ENCODE peak calls at places on chromosomes 11 and 22, in seven cellular contexts. X is HCT116, V is hepatocyte, A is PC-3, L is OCI-LY7, N is MM.1S, U is GM23338. Y is an unnamed sample. For H3K9me2, the result is how much of the 10 kb centered on the place peaks cover.

GRCh38 chr11:47846998-47847397 is 1.2 kb downstream of the NUP160 start:
- DNase-seq in X (no peak), V (no peak), A (no peak), L (no peak), N (no peak), U (no peak), Y (no peak)

GRCh38 chr22:20624161-20624616 is 116.8 kb downstream of the MED15 start:
- DNase-seq in X (no peak), V (no peak), A (peak), L (no peak), N (no peak), U (no peak), Y (peak)

GRCh38 chr11:9158898-9159391 is 67.5 kb upstream of the SCUBE2 start:
- DNase-seq in X (no peak), V (no peak), A (peak), L (no peak), N (no peak), U (no peak), Y (peak)

GRCh38 chr11:94725071-94725470 is 43.1 kb upstream of the AMOTL1 start:
- DNase-seq in X (no peak), V (no peak), A (no peak), L (no peak), N (no peak), U (no peak), Y (no peak)

GRCh38 chr11:106456651-106457050 is 379.2 kb downstream of the AASDHPPT start:
- DNase-seq in X (no peak), V (no peak), A (peak), L (no peak), N (no peak), U (peak), Y (peak)

GRCh38 chr22:22520020-22520656 is at the start of gene ZNF280A:
- DNase-seq in X (peak), V (peak), A (no peak), L (no peak), N (no peak), U (peak), Y (peak)

GRCh38 chr22:40855104-40855959 is 1.1 kb downstream of the ST13 start:
- DNase-seq in X (no peak), V (peak), A (no peak), L (no peak), N (no peak), U (no peak), Y (peak)

GRCh38 chr11:27456802-27457329 is 15.7 kb downstream of the LGR4 start:
- DNase-seq in X (no peak), V (no peak), A (peak), L (no peak), N (no peak), U (no peak), Y (no peak)

GRCh38 chr11:63560506-63561179 is 2.5 kb downstream of the PLAAT2 start:
- DNase-seq in X (no peak), V (no peak), A (peak), L (no peak), N (no peak), U (no peak), Y (no peak)

GRCh38 chr11:130876100-130876499 is 40.2 kb downstream of the SNX19 start:
- DNase-seq in X (no peak), V (no peak), A (no peak), L (no peak), N (no peak), U (no peak), Y (no peak)

GRCh38 chr11:110131386-110132123 is 38.4 kb downstream of the ZC3H12C start:
- DNase-seq in X (no peak), V (no peak), A (no peak), L (no peak), N (no peak), U (peak), Y (no peak)

GRCh38 chr11:110126936-110127335 is 33.7 kb downstream of the ZC3H12C start:
- DNase-seq in X (no peak), V (no peak), A (no peak), L (no peak), N (no peak), U (no peak), Y (no peak)

GRCh38 chr11:110125632-110126031 is 32.4 kb downstream of the ZC3H12C start:
- DNase-seq in X (no peak), V (peak), A (no peak), L (no peak), N (peak), U (no peak), Y (peak)

GRCh38 chr11:110130642-110131238 is 37.5 kb downstream of the ZC3H12C start:
- DNase-seq in X (no peak), V (peak), A (no peak), L (no peak), N (no peak), U (peak), Y (no peak)

DNA sequence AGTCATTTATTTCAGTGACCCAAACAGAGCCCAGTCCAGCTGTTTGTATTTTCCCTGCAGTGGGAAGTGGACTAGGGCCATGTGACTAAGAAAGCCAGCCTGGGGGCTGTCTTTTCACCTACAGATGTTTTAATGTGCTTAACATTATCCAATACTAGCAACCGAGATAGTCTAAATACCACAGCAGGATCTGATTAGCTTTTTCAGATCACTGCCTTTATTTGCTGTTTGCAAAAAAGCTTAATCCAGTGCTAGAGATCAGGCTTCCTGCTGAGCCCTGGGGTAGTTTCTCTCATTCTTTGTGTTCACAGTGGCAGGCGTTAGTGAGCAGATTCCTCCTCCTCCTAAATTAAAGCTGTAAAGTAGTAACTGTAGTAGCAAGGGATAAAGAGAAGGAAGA is 35.0 kb downstream of the ZC3H12C start:
- DNase-seq in X (no peak), V (no peak), A (no peak), L (no peak), N (no peak), U (peak), Y (peak)
- TF ChIP-seq EZH2phosphoT487 in X (no peak), V (no peak), A (no peak), L (no peak), N (no peak), U (no peak), Y (no peak)

DNA sequence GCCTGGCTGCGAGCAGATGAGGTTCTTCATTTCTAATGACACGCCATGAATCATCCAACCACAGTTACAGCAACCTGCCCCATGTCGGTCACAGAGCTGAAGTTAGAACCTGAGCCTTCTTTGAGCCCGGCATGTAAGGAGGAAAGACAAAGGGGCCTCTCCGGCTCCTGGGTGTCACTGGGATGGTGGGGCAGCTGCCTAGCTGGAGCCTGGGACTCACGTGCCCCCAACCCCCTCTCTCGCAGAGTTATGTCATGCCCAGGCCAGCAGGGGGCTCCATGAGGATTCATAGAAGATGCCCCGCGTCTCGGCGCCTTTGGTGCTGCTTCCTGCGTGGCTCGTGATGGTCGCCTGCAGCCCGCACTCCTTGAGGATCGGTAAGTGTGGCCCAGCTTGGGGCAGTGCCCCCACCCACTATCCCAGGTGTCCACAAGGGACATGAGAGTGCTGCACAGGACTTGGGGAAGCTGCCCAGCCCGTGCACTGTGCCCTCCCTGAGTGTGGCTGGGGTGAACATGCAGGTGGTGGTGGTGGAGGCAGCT is 148.5 kb downstream of the GRIK4 start:
- DNase-seq in X (peak), V (peak), A (peak), L (peak), N (no peak), U (peak), Y (peak)
- H3K4me3 ChIP-seq in X (peak), V (no peak), A (no peak), L (no peak), N (no peak), U (no peak), Y (no peak)

DNA sequence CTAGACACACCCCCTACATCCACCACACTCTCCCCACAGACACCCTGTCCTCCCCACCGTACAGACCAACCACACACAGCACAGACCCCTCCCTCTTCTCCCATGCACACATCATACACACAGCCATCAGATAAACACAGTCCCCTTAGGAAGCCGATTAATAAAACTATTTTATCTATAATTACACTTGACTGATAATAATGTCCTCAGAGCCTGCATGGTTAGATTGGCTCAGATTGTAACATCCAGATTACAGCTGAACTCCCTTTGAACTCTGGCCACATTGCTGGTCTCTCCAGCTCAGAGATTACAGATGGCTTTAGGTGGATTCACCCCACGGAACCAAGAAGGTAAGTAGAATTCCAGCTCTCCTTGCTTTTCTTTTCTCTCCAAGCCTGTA is 9.5 kb upstream of the ELF5 start:
- DNase-seq in X (no peak), V (no peak), A (no peak), L (no peak), N (no peak), U (no peak), Y (no peak)
- H3K9me2 ChIP-seq in X (under half), V (under half), A (under half), L (under half), N (under half), U (under half), Y (under half)

DNA sequence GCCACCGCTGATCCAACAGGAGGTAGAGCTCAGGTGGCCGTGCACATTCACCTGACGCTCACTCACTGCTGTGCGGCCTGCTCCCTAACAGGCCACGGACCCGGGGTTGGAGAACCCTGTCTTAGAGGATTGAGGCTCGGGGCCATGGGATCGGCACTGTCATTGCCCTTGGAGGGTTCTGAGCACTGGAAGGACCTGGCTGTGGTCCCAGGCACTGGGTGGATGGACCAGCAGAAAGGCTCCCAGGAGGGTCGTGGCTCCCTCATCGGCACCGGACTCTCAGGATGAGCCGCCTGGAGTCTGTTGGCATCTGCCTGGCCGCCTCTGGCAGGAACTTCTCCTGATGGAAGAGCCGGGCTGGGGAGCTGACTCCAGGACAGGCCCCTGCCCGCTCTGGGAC is 6.5 kb downstream of the KCNQ1 start:
- DNase-seq in X (no peak), V (no peak), A (no peak), L (no peak), N (no peak), U (no peak), Y (no peak)
- TF ChIP-seq EZH2phosphoT487 in X (no peak), V (no peak), A (no peak), L (no peak), N (no peak), U (no peak), Y (no peak)

DNA sequence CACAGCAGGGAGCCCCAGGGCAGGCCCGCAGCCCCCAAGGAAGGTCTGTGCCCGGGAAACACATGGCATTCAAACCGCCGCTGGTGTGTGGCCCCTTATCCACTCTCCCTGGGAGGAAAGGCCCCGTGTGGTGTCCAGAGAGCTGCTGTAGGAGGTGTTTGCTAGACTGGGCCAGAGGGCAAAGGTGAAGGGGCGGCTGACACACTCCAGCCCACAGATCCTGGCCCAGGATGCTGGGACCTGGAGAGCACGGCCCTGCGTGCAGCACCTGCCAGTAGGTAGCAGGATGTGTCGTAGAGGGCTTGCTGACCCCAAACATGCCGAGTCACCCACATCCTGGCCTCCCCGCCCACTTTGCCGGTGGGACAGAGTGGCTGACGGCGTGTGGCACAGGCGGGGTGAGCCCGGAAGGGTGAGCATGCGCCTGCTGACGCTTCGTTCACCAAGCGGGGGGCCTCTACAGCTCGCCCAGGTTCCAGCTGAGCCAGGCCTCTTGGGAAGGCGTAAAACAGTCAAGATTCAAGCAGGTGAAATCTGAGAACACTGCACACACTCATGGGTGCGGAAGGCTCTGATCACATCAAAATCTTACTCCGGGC is 11.0 kb downstream of the OSBPL5 start:
- DNase-seq in X (no peak), V (no peak), A (no peak), L (no peak), N (no peak), U (no peak), Y (no peak)
- H3K4me3 ChIP-seq in X (no peak), V (no peak), A (no peak), L (no peak), N (no peak), U (no peak), Y (peak)

GRCh38 chr11:65604258-65604657 is 8.7 kb upstream of the KCNK7 start:
- DNase-seq in X (no peak), V (no peak), A (no peak), L (no peak), N (no peak), U (no peak), Y (no peak)
- H3K9me2 ChIP-seq in X (under half), V (under half), A (under half), L (under half), N (under half), U (under half), Y (under half)

DNA sequence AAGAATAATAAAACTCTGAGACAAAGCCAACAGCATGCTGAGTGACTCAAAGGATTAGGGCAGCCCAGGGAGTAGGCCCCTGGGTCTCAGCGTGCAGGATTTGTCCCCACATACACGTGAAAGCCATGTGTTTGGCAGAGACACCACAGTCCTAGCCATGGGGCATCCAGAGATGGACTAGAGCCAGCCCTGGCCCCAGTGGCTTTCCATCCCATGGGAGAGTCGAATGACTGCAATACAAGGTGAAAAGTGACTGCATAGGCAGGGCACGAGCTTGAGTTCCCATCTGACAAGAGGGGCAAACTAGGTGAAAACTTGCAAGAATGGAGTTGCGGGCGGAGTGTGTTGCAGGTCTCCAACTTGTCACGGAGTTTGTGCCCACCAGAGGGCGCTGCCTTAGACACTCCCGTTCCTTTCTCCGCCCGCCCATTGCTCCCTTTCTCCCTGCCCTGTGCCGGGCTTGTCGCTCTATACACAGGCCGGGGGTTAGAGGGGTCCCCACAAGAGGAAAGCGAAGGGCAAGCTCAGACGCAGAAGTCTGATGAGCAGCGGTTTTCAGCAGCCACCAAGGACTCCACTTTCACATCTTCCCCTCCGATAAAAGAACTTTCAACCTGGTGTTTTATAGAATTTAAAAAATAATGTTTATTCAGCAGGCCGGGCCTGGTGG is 24.2 kb downstream of the TSKU start:
- DNase-seq in X (no peak), V (peak), A (peak), L (peak), N (peak), U (peak), Y (peak)
- TF ChIP-seq EZH2phosphoT487 in X (no peak), V (no peak), A (no peak), L (no peak), N (no peak), U (no peak), Y (no peak)

GRCh38 chr11:125016413-125016812 is 46.7 kb upstream of the SLC37A2 start:
- DNase-seq in X (no peak), V (no peak), A (no peak), L (no peak), N (no peak), U (no peak), Y (no peak)
- H3K4me3 ChIP-seq in X (no peak), V (no peak), A (no peak), L (no peak), N (no peak), U (no peak), Y (no peak)

GRCh38 chr11:7643323-7643722 is 30.0 kb downstream of the CYB5R2 start:
- DNase-seq in X (no peak), V (no peak), A (no peak), L (no peak), N (no peak), U (no peak), Y (no peak)

GRCh38 chr11:7651140-7651551 is 22.2 kb downstream of the CYB5R2 start:
- DNase-seq in X (no peak), V (no peak), A (peak), L (no peak), N (no peak), U (no peak), Y (peak)

GRCh38 chr11:7642747-7643146 is 30.6 kb downstream of the CYB5R2 start:
- DNase-seq in X (no peak), V (no peak), A (peak), L (no peak), N (no peak), U (no peak), Y (no peak)

GRCh38 chr11:7648264-7648663 is 25.0 kb downstream of the CYB5R2 start:
- DNase-seq in X (no peak), V (no peak), A (no peak), L (no peak), N (no peak), U (no peak), Y (no peak)

GRCh38 chr11:7646866-7647265 is 26.4 kb downstream of the CYB5R2 start:
- DNase-seq in X (no peak), V (no peak), A (no peak), L (no peak), N (no peak), U (no peak), Y (no peak)
- H3K9me2 ChIP-seq in X (under half), V (under half), A (under half), L (under half), N (under half), U (under half), Y (under half)

GRCh38 chr11:99501655-99502054 is 480.9 kb downstream of the CNTN5 start:
- DNase-seq in X (no peak), V (no peak), A (peak), L (no peak), N (no peak), U (no peak), Y (no peak)

GRCh38 chr11:99509863-99510262 is 489.1 kb downstream of the CNTN5 start:
- DNase-seq in X (no peak), V (no peak), A (no peak), L (no peak), N (no peak), U (no peak), Y (no peak)

GRCh38 chr11:99505831-99506230 is 485.1 kb downstream of the CNTN5 start:
- DNase-seq in X (no peak), V (no peak), A (no peak), L (no peak), N (no peak), U (no peak), Y (no peak)

GRCh38 chr11:99505319-99505718 is 484.6 kb downstream of the CNTN5 start:
- DNase-seq in X (no peak), V (no peak), A (peak), L (no peak), N (no peak), U (no peak), Y (peak)
- TF ChIP-seq EZH2phosphoT487 in X (no peak), V (no peak), A (no peak), L (no peak), N (no peak), U (no peak), Y (no peak)